ENCODE peak calls at places on chromosomes 7 and 10, in six cellular contexts. K is H54, F is adrenal gland, D is HCT116, O is K562, J is transverse colon. U is an unnamed sample.

GRCh38 chr7:35823440-35823839 is 22.6 kb downstream of the SEPTIN7 start:
- DNase-seq in O (no peak), K (no peak), D (no peak), J (no peak), F (no peak), U (no peak)

GRCh38 chr10:10209152-10209551 is 808.5 kb upstream of the CELF2 start:
- DNase-seq in J (no peak), O (no peak), F (peak; percentile 49), D (no peak), K (no peak), U (no peak)

GRCh38 chr10:25493122-25493893 is 318.5 kb downstream of the GPR158 start:
- DNase-seq in O (peak; percentile 82), J (no peak), F (peak; percentile 50), D (peak; percentile 50), K (peak; percentile 44), U (peak; percentile 20)

GRCh38 chr7:7219216-7219615 is 36.9 kb downstream of the C1GALT1 start:
- DNase-seq in O (no peak), F (no peak), J (no peak), D (no peak), K (no peak), U (peak; percentile 41)

GRCh38 chr10:44589181-44589884 is 204.4 kb upstream of the CXCL12 start:
- DNase-seq in K (no peak), D (no peak), F (no peak), O (no peak), J (no peak), U (no peak)

GRCh38 chr10:60521974-60522405 is 132.3 kb upstream of the ANK3 start:
- DNase-seq in O (no peak), K (no peak), F (no peak), J (no peak), D (no peak), U (no peak)

GRCh38 chr7:12814797-12815196 is 127.4 kb downstream of the ARL4A start:
- DNase-seq in K (no peak), O (peak; percentile 26), D (no peak), F (no peak), J (no peak), U (no peak)

GRCh38 chr7:47453093-47454056 is 128.5 kb downstream of the TNS3 start:
- DNase-seq in J (peak; percentile 65), D (no peak), K (peak; percentile 96), O (no peak), F (peak; percentile 78), U (peak; percentile 7)

GRCh38 chr10:6062101-6062771 is at the start of gene IL2RA:
- DNase-seq in F (peak; percentile 21), O (no peak), J (peak; percentile 25), K (no peak), D (no peak), U (no peak)

GRCh38 chr7:115812796-115813195 is 217.8 kb downstream of the TFEC start:
- DNase-seq in O (no peak), D (no peak), K (no peak), J (no peak), F (no peak), U (no peak)

GRCh38 chr7:16921644-16922257 is 40.0 kb upstream of the AGR3 start:
- DNase-seq in K (no peak), F (no peak), O (no peak), D (no peak), J (no peak), U (no peak)

GRCh38 chr10:71779641-71780040 is 6.3 kb upstream of the VSIR start:
- DNase-seq in J (no peak), K (no peak), F (no peak), D (no peak), O (no peak), U (no peak)

GRCh38 chr10:70162157-70162891 is 8.0 kb downstream of the SAR1A start:
- DNase-seq in O (no peak), K (no peak), J (no peak), F (no peak), D (no peak), U (no peak)

GRCh38 chr7:102331536-102332275 is 24.5 kb downstream of the SPDYE6 start:
- DNase-seq in O (peak; percentile 15), D (peak; percentile 6), K (no peak), J (no peak), F (no peak), U (no peak)

GRCh38 chr7:116591202-116592040 is 66.6 kb downstream of the CAV1 start:
- DNase-seq in K (no peak), O (peak; percentile 22), F (no peak), D (peak; percentile 45), J (no peak), U (no peak)

GRCh38 chr10:109961181-109962001 is 38.1 kb upstream of the XPNPEP1 start:
- DNase-seq in K (no peak), O (no peak), J (no peak), D (no peak), F (no peak), U (no peak)

GRCh38 chr10:86060386-86061280 is 306.0 kb downstream of the GRID1 start:
- DNase-seq in O (no peak), K (no peak), D (no peak), J (no peak), F (no peak), U (no peak)

GRCh38 chr10:91088300-91089140 is 131.9 kb upstream of the PCGF5 start:
- DNase-seq in O (peak; percentile 36), F (no peak), K (no peak), D (peak; percentile 1), J (no peak), U (peak; percentile 20)

DNA sequence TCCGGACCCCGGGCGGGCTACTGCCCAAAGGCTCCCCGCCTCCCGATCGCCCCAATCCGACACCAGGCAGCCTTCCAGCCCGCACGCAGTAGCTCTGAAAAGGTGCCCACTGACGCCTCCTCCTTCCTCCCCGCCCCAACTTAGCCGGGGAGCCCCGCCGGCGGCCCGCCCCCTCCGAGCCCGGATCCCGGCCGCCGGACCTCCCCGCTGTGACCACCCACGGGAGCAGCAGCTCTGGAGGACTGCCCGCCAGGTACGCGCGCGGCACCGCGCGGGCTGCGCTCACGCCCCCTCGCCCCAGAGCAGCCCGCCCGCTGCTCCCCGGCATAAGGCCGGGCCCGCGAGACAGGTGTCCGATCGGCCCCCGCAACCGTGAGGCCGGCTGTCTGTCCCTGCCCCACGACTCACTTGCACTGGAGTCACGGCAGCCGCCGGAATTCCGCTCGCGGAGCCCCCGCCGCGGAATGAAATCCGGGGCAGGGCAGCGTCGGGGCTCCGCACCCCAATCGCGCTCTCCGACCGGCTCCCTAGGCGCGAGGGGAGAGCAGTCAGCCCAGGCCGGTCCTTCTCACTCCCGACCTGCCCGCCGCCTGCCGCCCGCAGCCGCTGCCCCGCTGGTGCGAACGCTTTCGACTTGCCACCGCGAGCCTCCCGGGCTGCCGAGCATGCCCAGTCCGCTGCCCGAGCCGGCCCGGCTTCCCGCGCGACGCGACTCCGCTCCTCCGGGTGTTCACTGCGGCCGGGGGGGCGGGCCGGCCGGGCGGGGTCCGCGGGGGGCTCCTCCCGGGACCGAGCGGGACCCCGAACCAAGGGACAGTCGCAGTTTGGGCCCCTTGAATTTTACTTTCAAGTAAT is at the start of gene SGMS1:
- DNase-seq in K (peak; percentile 60), J (peak; percentile 88), O (peak; percentile 92), F (peak; percentile 89), D (peak; percentile 50), U (peak; percentile 82)
- TF ChIP-seq POLR2A in K (peak; percentile 65), J (peak; percentile 10), O (no peak), F (peak; percentile 81), D (no peak), U (no peak)

DNA sequence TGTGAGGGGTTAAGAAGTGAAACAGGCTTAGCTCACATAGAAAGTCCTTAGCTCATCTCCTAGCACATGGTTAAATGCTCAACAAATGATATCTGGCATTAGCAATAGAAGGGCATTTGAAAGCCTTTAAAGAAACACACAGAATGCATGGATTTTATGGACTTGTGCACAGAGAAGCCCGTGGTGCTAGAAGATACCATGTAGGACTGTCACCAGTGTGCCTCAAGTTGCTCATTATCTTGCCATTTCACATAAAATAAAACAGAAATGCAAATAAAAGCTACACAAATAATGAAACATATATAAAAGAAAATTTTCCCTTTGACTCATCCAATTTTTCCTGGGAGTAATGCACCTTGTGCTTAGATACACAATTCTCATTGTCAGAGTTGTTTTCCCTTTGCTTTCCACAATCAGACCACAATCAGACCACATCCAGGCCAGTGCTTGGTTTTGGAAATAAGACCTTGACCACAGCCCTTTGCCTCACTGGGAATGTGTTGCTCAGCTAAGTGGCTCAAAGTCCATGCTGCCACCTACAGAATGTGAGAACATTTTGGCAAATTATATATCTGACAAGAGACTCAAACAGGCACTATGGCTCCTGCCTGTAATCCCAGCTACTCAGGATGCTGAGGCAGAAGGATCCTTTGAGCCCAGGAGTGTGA is 9.5 kb upstream of the WDR11 start:
- DNase-seq in J (no peak), D (no peak), F (no peak), K (peak; percentile 33), O (no peak), U (no peak)
- TF ChIP-seq POLR2A in J (no peak), D (no peak), F (no peak), K (no peak), O (no peak), U (no peak)

GRCh38 chr10:42638821-42639270 is 476 bp upstream of the ZNF33B start:
- DNase-seq in F (no peak), D (no peak), J (no peak), O (no peak), K (no peak), U (no peak)

GRCh38 chr10:42637142-42637541 is 1.2 kb downstream of the ZNF33B start:
- DNase-seq in J (no peak), F (no peak), D (no peak), O (no peak), K (no peak), U (no peak)

GRCh38 chr10:42640610-42641229 is 2.4 kb upstream of the ZNF33B start:
- DNase-seq in D (peak; percentile 31), K (no peak), F (no peak), O (peak; percentile 21), J (peak; percentile 48), U (no peak)

GRCh38 chr10:42637648-42638052 is 720 bp downstream of the ZNF33B start:
- DNase-seq in O (no peak), J (no peak), D (no peak), F (no peak), K (no peak), U (no peak)

GRCh38 chr10:42638053-42638820 is at the start of gene ZNF33B:
- DNase-seq in F (peak; percentile 93), D (peak; percentile 96), O (peak; percentile 97), K (peak; percentile 81), J (peak; percentile 97), U (peak; percentile 94)
- TF ChIP-seq POLR2A in F (peak; percentile 47), D (peak; percentile 91), O (peak; percentile 98), K (peak; percentile 88), J (peak; percentile 93), U (peak; percentile 95)

DNA sequence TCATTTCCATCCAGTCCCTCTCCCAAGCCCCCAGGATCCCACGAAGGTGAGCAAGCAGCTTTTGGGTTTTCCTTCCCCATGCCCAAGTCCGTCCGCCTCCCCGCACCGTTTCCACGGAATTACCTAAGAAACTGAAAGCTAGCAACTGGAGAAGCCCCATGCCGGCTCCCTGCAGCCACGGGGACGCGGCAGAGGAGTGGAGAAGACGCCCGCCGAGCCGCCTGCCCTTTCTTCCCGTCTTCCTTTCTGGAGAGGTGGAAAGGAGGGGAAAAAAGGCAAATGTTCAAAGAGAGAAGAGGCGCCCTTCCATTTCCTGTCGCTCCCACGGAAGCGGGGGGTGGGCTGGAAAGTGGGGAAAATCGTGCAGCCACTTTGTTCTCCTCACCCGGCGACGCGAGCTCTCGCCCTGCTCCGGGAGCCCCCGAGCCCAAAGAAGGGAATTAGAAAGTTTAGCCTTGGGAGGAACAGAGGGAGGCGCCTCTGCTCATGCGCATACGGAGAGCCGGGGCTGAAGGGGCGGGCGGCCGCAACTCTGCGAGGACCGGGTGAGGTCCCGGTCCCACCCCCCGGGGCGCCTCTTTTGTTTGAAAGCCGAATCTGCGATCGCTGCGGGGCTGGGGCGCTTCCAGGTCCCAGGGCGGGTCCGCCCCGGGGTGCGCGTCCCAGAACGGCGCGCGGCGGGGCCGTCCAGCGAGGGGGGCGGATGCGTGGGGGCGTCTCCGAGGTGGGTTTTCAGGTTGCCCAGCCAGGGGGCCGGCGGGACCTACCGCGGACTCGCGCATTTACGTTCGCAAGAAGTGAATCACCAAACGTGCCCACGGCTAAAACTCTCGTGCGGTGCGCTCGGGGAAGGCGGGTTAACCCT is at the start of gene LAMB1:
- DNase-seq in D (no peak), J (peak; percentile 80), F (peak; percentile 67), K (peak; percentile 70), O (peak; percentile 90), U (peak; percentile 7)
- TF ChIP-seq POLR2A in D (no peak), J (peak; percentile 61), F (no peak), K (peak; percentile 84), O (peak; percentile 71), U (no peak)